ENCODE peak calls at places on chromosomes 11 and 22, in six cellular contexts. Y, D, T, S, K and I are unnamed samples.

GRCh38 chr22:46758867-46759290 is 3.6 kb upstream of the TBC1D22A start:
- DNase-seq in S (no peak), D (peak; percentile 32), K (peak; percentile 52), T (peak; percentile 51), Y (no peak), I (peak; percentile 60)

GRCh38 chr11:38448284-38448683 is 1850.2 kb upstream of the RAG2 start:
- DNase-seq in T (no peak), K (no peak), S (no peak), Y (no peak), D (no peak), I (no peak)

GRCh38 chr22:44337658-44338004 is 24.9 kb upstream of the SHISAL1 start:
- DNase-seq in Y (no peak), S (no peak), K (no peak), T (peak; percentile 50), D (peak; percentile 29), I (peak; percentile 37)

GRCh38 chr11:63592975-63593395 is 21.2 kb downstream of the PLAAT3 start:
- DNase-seq in T (peak; percentile 17), K (no peak), D (no peak), S (peak; percentile 75), Y (no peak), I (peak; percentile 15)

GRCh38 chr22:25350551-25350971 is 131.1 kb downstream of the CRYBB2 start:
- DNase-seq in T (no peak), K (no peak), Y (no peak), S (no peak), D (no peak), I (no peak)

GRCh38 chr22:44396727-44397722 is 84.3 kb upstream of the SHISAL1 start:
- DNase-seq in S (no peak), T (no peak), Y (no peak), K (no peak), D (no peak), I (peak; percentile 8)

GRCh38 chr11:69731110-69731509 is 27.3 kb upstream of the FGF19 start:
- DNase-seq in D (no peak), S (no peak), K (no peak), T (no peak), Y (no peak), I (no peak)

GRCh38 chr11:121741954-121742361 is 289.2 kb upstream of the SORL1-AS1 start:
- DNase-seq in K (no peak), T (peak; percentile 51), D (no peak), S (peak; percentile 74), Y (no peak), I (peak; percentile 95)

GRCh38 chr11:67120881-67121710 is 2.0 kb downstream of the KDM2A start:
- DNase-seq in Y (peak; percentile 58), T (no peak), K (peak; percentile 10), S (no peak), D (no peak), I (peak; percentile 40)

GRCh38 chr11:31254411-31254810 is 115.1 kb downstream of the DCDC1 start:
- DNase-seq in T (no peak), K (no peak), S (no peak), D (no peak), Y (no peak), I (no peak)

GRCh38 chr11:37105456-37105855 is 507.4 kb upstream of the RAG2 start:
- DNase-seq in K (no peak), T (no peak), S (no peak), D (no peak), Y (no peak), I (no peak)

GRCh38 chr22:24503137-24503850 is 8.2 kb downstream of the UPB1 start:
- DNase-seq in D (no peak), S (peak; percentile 7), T (peak; percentile 87), Y (peak; percentile 64), K (peak; percentile 47), I (peak; percentile 73)

GRCh38 chr11:2779981-2780849 is 80.4 kb upstream of the KCNQ1OT1 start:
- DNase-seq in K (no peak), T (no peak), D (no peak), Y (no peak), S (no peak), I (peak; percentile 59)

GRCh38 chr11:119493712-119494111 is 70.7 kb upstream of the THY1 start:
- DNase-seq in K (no peak), Y (no peak), S (no peak), D (no peak), T (no peak), I (no peak)

GRCh38 chr11:127044535-127044934 is 44.0 kb upstream of the KIRREL3 start:
- DNase-seq in K (no peak), S (no peak), Y (no peak), D (no peak), T (no peak), I (no peak)

GRCh38 chr11:8202428-8203160 is 33.8 kb upstream of the RIC3 start:
- DNase-seq in Y (no peak), T (no peak), K (no peak), S (no peak), D (no peak), I (no peak)

GRCh38 chr22:44848296-44848741 is 95.9 kb downstream of the ARHGAP8 start:
- DNase-seq in K (no peak), T (no peak), Y (no peak), S (no peak), D (no peak), I (no peak)